ENCODE peak calls at places on chromosomes 3 and 15, in six cellular contexts. One of them, this sample, is unnamed.

GRCh38 chr15:69540622-69541021 is 88.0 kb downstream of the RPLP1 start:
- DNase-seq in IMR-90: no peak
- DNase-seq in tibial nerve: no peak
- DNase-seq in cardiac muscle cell: no peak
- DNase-seq in fibroblast of lung: no peak
- DNase-seq in uterus: no peak
- DNase-seq in this sample: no peak

GRCh38 chr15:47961401-47962090 is 159.2 kb upstream of the SLC24A5 start:
- DNase-seq in IMR-90: no peak
- DNase-seq in tibial nerve: no peak
- DNase-seq in cardiac muscle cell: no peak
- DNase-seq in fibroblast of lung: no peak
- DNase-seq in uterus: no peak
- DNase-seq in this sample: no peak

GRCh38 chr15:93973287-93973686 is 258.1 kb upstream of the MCTP2 start:
- DNase-seq in IMR-90: no peak
- DNase-seq in tibial nerve: peak; percentile 54
- DNase-seq in cardiac muscle cell: no peak
- DNase-seq in fibroblast of lung: no peak
- DNase-seq in uterus: peak; percentile 77
- DNase-seq in this sample: peak; percentile 9

GRCh38 chr3:104385421-104385820 is 981.3 kb upstream of the ALCAM start:
- DNase-seq in IMR-90: no peak
- DNase-seq in tibial nerve: peak; percentile 19
- DNase-seq in cardiac muscle cell: no peak
- DNase-seq in fibroblast of lung: no peak
- DNase-seq in uterus: no peak
- DNase-seq in this sample: no peak

GRCh38 chr15:66850078-66850991 is 148.3 kb downstream of the SMAD6 start:
- DNase-seq in IMR-90: no peak
- DNase-seq in tibial nerve: no peak
- DNase-seq in cardiac muscle cell: peak; percentile 96
- DNase-seq in fibroblast of lung: no peak
- DNase-seq in uterus: no peak
- DNase-seq in this sample: peak; percentile 71

GRCh38 chr3:66165679-66166078 is 55.1 kb upstream of the SLC25A26 start:
- DNase-seq in IMR-90: no peak
- DNase-seq in tibial nerve: no peak
- DNase-seq in cardiac muscle cell: peak; percentile 58
- DNase-seq in fibroblast of lung: no peak
- DNase-seq in uterus: no peak
- DNase-seq in this sample: no peak

GRCh38 chr3:11819146-11819545 is 27.5 kb downstream of the TAMM41 start:
- DNase-seq in IMR-90: no peak
- DNase-seq in tibial nerve: no peak
- DNase-seq in cardiac muscle cell: no peak
- DNase-seq in fibroblast of lung: no peak
- DNase-seq in uterus: no peak
- DNase-seq in this sample: no peak

GRCh38 chr3:40780341-40780800 is 255.6 kb downstream of the ZNF621 start:
- DNase-seq in IMR-90: no peak
- DNase-seq in tibial nerve: peak; percentile 76
- DNase-seq in cardiac muscle cell: no peak
- DNase-seq in fibroblast of lung: no peak
- DNase-seq in uterus: peak; percentile 81
- DNase-seq in this sample: no peak

GRCh38 chr15:80404057-80404718 is at the start of gene ARNT2:
- DNase-seq in IMR-90: peak; percentile 25
- DNase-seq in tibial nerve: no peak
- DNase-seq in cardiac muscle cell: peak; percentile 59
- DNase-seq in fibroblast of lung: peak; percentile 33
- DNase-seq in uterus: peak; percentile 20
- DNase-seq in this sample: no peak

GRCh38 chr3:45590256-45590655 is 4.3 kb upstream of the LIMD1 start:
- DNase-seq in IMR-90: no peak
- DNase-seq in tibial nerve: no peak
- DNase-seq in cardiac muscle cell: no peak
- DNase-seq in fibroblast of lung: no peak
- DNase-seq in uterus: no peak
- DNase-seq in this sample: no peak

GRCh38 chr3:122392868-122393844 is 9.2 kb downstream of the FAM162A start:
- DNase-seq in IMR-90: peak; percentile 66
- DNase-seq in tibial nerve: no peak
- DNase-seq in cardiac muscle cell: peak; percentile 34
- DNase-seq in fibroblast of lung: peak; percentile 60
- DNase-seq in uterus: no peak
- DNase-seq in this sample: peak; percentile 64

GRCh38 chr3:194740859-194741486 is 55.3 kb downstream of the FAM43A start:
- DNase-seq in IMR-90: peak; percentile 41
- DNase-seq in tibial nerve: no peak
- DNase-seq in cardiac muscle cell: peak; percentile 44
- DNase-seq in fibroblast of lung: peak; percentile 89
- DNase-seq in uterus: no peak
- DNase-seq in this sample: peak; percentile 81

GRCh38 chr3:29212789-29213433 is 68.0 kb upstream of the RBMS3 start:
- DNase-seq in IMR-90: no peak
- DNase-seq in tibial nerve: no peak
- DNase-seq in cardiac muscle cell: no peak
- DNase-seq in fibroblast of lung: no peak
- DNase-seq in uterus: no peak
- DNase-seq in this sample: no peak

GRCh38 chr3:32817195-32817560 is 619 bp upstream of the TRIM71 start:
- DNase-seq in IMR-90: no peak
- DNase-seq in tibial nerve: no peak
- DNase-seq in cardiac muscle cell: peak; percentile 69
- DNase-seq in fibroblast of lung: no peak
- DNase-seq in uterus: no peak
- DNase-seq in this sample: no peak

GRCh38 chr3:50242778-50243551 is 7.0 kb downstream of the GNAI2 start:
- DNase-seq in IMR-90: peak; percentile 72
- DNase-seq in tibial nerve: no peak
- DNase-seq in cardiac muscle cell: no peak
- DNase-seq in fibroblast of lung: peak; percentile 76
- DNase-seq in uterus: no peak
- DNase-seq in this sample: peak; percentile 87

GRCh38 chr3:178022599-178022998 is 513.6 kb upstream of the KCNMB2 start:
- DNase-seq in IMR-90: peak; percentile 25
- DNase-seq in tibial nerve: no peak
- DNase-seq in cardiac muscle cell: no peak
- DNase-seq in fibroblast of lung: peak; percentile 38
- DNase-seq in uterus: no peak
- DNase-seq in this sample: no peak

GRCh38 chr3:8517490-8517889 is 15.9 kb downstream of the LMCD1 start:
- DNase-seq in IMR-90: no peak
- DNase-seq in tibial nerve: no peak
- DNase-seq in cardiac muscle cell: no peak
- DNase-seq in fibroblast of lung: peak; percentile 57
- DNase-seq in uterus: no peak
- DNase-seq in this sample: no peak

GRCh38 chr3:104717828-104718196 is 648.9 kb upstream of the ALCAM start:
- DNase-seq in IMR-90: peak; percentile 68
- DNase-seq in tibial nerve: no peak
- DNase-seq in cardiac muscle cell: no peak
- DNase-seq in fibroblast of lung: peak; percentile 19
- DNase-seq in uterus: no peak
- DNase-seq in this sample: peak; percentile 28

GRCh38 chr15:63476229-63476632 is 28.2 kb upstream of the USP3 start:
- DNase-seq in IMR-90: peak; percentile 100
- DNase-seq in tibial nerve: no peak
- DNase-seq in cardiac muscle cell: no peak
- DNase-seq in fibroblast of lung: peak; percentile 99
- DNase-seq in uterus: no peak
- DNase-seq in this sample: peak; percentile 99

GRCh38 chr3:178439504-178439903 is 96.7 kb upstream of the KCNMB2 start:
- DNase-seq in IMR-90: peak; percentile 74
- DNase-seq in tibial nerve: no peak
- DNase-seq in cardiac muscle cell: peak; percentile 18
- DNase-seq in fibroblast of lung: peak; percentile 64
- DNase-seq in uterus: no peak
- DNase-seq in this sample: peak; percentile 82

GRCh38 chr3:176167272-176167671 is 1030.0 kb downstream of the TBL1XR1 start:
- DNase-seq in IMR-90: no peak
- DNase-seq in tibial nerve: no peak
- DNase-seq in cardiac muscle cell: no peak
- DNase-seq in fibroblast of lung: no peak
- DNase-seq in uterus: no peak
- DNase-seq in this sample: no peak

GRCh38 chr3:37310666-37311050 is 136.3 kb upstream of the LRRFIP2 start:
- DNase-seq in IMR-90: peak; percentile 68
- DNase-seq in tibial nerve: no peak
- DNase-seq in cardiac muscle cell: no peak
- DNase-seq in fibroblast of lung: peak; percentile 49
- DNase-seq in uterus: no peak
- DNase-seq in this sample: peak; percentile 11

GRCh38 chr3:73603771-73604171 is 21.0 kb downstream of the PDZRN3 start:
- DNase-seq in IMR-90: peak; percentile 85
- DNase-seq in tibial nerve: no peak
- DNase-seq in cardiac muscle cell: no peak
- DNase-seq in fibroblast of lung: peak; percentile 67
- DNase-seq in uterus: no peak
- DNase-seq in this sample: peak; percentile 94

GRCh38 chr3:184175506-184175905 is 851 bp downstream of the AP2M1 start:
- DNase-seq in IMR-90: no peak
- DNase-seq in tibial nerve: no peak
- DNase-seq in cardiac muscle cell: no peak
- DNase-seq in fibroblast of lung: no peak
- DNase-seq in uterus: no peak
- DNase-seq in this sample: peak; percentile 4

GRCh38 chr3:56754753-56755365 is 46.9 kb downstream of the ARHGEF3 start:
- DNase-seq in IMR-90: no peak
- DNase-seq in tibial nerve: no peak
- DNase-seq in cardiac muscle cell: no peak
- DNase-seq in fibroblast of lung: no peak
- DNase-seq in uterus: no peak
- DNase-seq in this sample: no peak

GRCh38 chr15:42457445-42458442 is 33.2 kb downstream of the ZNF106 start:
- DNase-seq in IMR-90: peak; percentile 94
- DNase-seq in tibial nerve: no peak
- DNase-seq in cardiac muscle cell: peak; percentile 93
- DNase-seq in fibroblast of lung: peak; percentile 96
- DNase-seq in uterus: peak; percentile 81
- DNase-seq in this sample: peak; percentile 95

GRCh38 chr15:30649952-30650929 is 24.3 kb downstream of the ARHGAP11B start:
- DNase-seq in IMR-90: peak; percentile 80
- DNase-seq in tibial nerve: no peak
- DNase-seq in cardiac muscle cell: no peak
- DNase-seq in fibroblast of lung: no peak
- DNase-seq in uterus: no peak
- DNase-seq in this sample: peak; percentile 81

GRCh38 chr15:73403171-73403570 is 34.4 kb upstream of the HCN4 start:
- DNase-seq in IMR-90: no peak
- DNase-seq in tibial nerve: no peak
- DNase-seq in cardiac muscle cell: no peak
- DNase-seq in fibroblast of lung: peak; percentile 50
- DNase-seq in uterus: no peak
- DNase-seq in this sample: peak; percentile 24

GRCh38 chr3:137172703-137173102 is 214.9 kb downstream of the IL20RB start:
- DNase-seq in IMR-90: no peak
- DNase-seq in tibial nerve: no peak
- DNase-seq in cardiac muscle cell: no peak
- DNase-seq in fibroblast of lung: no peak
- DNase-seq in uterus: no peak
- DNase-seq in this sample: no peak
- H3K4me3 ChIP-seq in IMR-90: no peak overlapping the region
- H3K4me3 ChIP-seq in tibial nerve: no peak overlapping the region
- H3K4me3 ChIP-seq in cardiac muscle cell: no peak overlapping the region
- H3K4me3 ChIP-seq in fibroblast of lung: no peak overlapping the region
- H3K4me3 ChIP-seq in uterus: no peak overlapping the region
- H3K4me3 ChIP-seq in this sample: no peak overlapping the region

GRCh38 chr15:38699633-38700230 is 135.1 kb upstream of the RASGRP1 start:
- DNase-seq in IMR-90: peak; percentile 65
- DNase-seq in tibial nerve: peak; percentile 35
- DNase-seq in cardiac muscle cell: peak; percentile 66
- DNase-seq in fibroblast of lung: peak; percentile 46
- DNase-seq in uterus: peak; percentile 27
- DNase-seq in this sample: peak; percentile 63
- H3K4me1 ChIP-seq in IMR-90: peaks cover 14% of the 10 kb centered on the region
- H3K4me1 ChIP-seq in tibial nerve: no peaks in the 10 kb centered on the region
- H3K4me1 ChIP-seq in cardiac muscle cell: peaks cover 7% of the 10 kb centered on the region
- H3K4me1 ChIP-seq in fibroblast of lung: no peaks in the 10 kb centered on the region
- H3K4me1 ChIP-seq in uterus: no peaks in the 10 kb centered on the region
- H3K4me1 ChIP-seq in this sample: peaks cover 3% of the 10 kb centered on the region

GRCh38 chr3:9887478-9887877 is 2.9 kb upstream of the JAGN1 start:
- DNase-seq in IMR-90: no peak
- DNase-seq in tibial nerve: no peak
- DNase-seq in cardiac muscle cell: no peak
- DNase-seq in fibroblast of lung: no peak
- DNase-seq in uterus: no peak
- DNase-seq in this sample: no peak

GRCh38 chr3:9886328-9886727 is 4.1 kb upstream of the JAGN1 start:
- DNase-seq in IMR-90: no peak
- DNase-seq in tibial nerve: no peak
- DNase-seq in cardiac muscle cell: no peak
- DNase-seq in fibroblast of lung: no peak
- DNase-seq in uterus: no peak
- DNase-seq in this sample: no peak

GRCh38 chr3:9883676-9884554 is 3.9 kb upstream of the CIDEC start:
- DNase-seq in IMR-90: peak; percentile 27
- DNase-seq in tibial nerve: no peak
- DNase-seq in cardiac muscle cell: no peak
- DNase-seq in fibroblast of lung: peak; percentile 57
- DNase-seq in uterus: no peak
- DNase-seq in this sample: peak; percentile 80

GRCh38 chr3:9881440-9881839 is 1.4 kb upstream of the CIDEC start:
- DNase-seq in IMR-90: no peak
- DNase-seq in tibial nerve: no peak
- DNase-seq in cardiac muscle cell: no peak
- DNase-seq in fibroblast of lung: no peak
- DNase-seq in uterus: no peak
- DNase-seq in this sample: no peak

GRCh38 chr3:9884555-9885165 is 4.6 kb upstream of the CIDEC start:
- DNase-seq in IMR-90: peak; percentile 84
- DNase-seq in tibial nerve: no peak
- DNase-seq in cardiac muscle cell: no peak
- DNase-seq in fibroblast of lung: peak; percentile 88
- DNase-seq in uterus: peak; percentile 48
- DNase-seq in this sample: peak; percentile 93
- H3K4me3 ChIP-seq in IMR-90: no peak overlapping the region
- H3K4me3 ChIP-seq in tibial nerve: no peak overlapping the region
- H3K4me3 ChIP-seq in cardiac muscle cell: no peak overlapping the region
- H3K4me3 ChIP-seq in fibroblast of lung: no peak overlapping the region
- H3K4me3 ChIP-seq in uterus: no peak overlapping the region
- H3K4me3 ChIP-seq in this sample: no peak overlapping the region

DNA sequence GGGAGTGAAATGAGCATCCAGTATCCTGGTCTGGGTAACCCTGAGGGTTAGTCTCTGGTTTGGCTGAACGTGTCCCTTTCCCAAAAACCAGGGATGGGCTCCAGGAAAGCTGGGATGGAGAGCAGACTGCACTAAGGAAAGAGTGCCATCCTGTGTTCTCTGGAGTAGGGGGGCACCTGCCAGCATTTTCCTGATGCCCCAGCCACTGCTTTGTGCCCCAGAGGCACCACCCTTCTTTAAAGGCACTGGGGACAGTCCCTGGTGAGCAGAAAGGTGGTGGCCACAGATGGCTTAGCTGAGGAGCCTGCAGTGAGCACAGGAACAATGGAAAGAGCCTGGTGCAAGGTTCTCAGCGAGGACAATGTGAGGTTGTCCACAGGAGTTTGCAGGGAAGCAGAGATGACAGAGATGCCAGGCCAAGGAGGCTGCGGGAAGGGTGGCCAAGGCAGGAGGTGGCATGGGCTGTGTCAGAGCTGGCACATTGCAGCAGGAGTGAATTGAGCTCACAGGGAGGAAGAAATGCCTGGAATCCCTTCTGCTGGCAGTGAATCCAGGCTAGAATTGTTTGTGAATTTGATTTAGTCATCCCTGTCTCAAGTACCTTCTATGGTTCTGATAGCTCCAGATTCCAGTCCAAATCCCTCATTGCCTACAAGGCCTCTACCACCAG is 39.9 kb downstream of the AMOTL2 start:
- DNase-seq in IMR-90: peak; percentile 47
- DNase-seq in tibial nerve: no peak
- DNase-seq in cardiac muscle cell: no peak
- DNase-seq in fibroblast of lung: peak; percentile 82
- DNase-seq in uterus: no peak
- DNase-seq in this sample: peak; percentile 25
- H3K4me1 ChIP-seq in IMR-90: peaks cover 51% of the 10 kb centered on the region
- H3K4me1 ChIP-seq in tibial nerve: no peaks in the 10 kb centered on the region
- H3K4me1 ChIP-seq in cardiac muscle cell: peaks cover 15% of the 10 kb centered on the region
- H3K4me1 ChIP-seq in fibroblast of lung: peaks cover 42% of the 10 kb centered on the region
- H3K4me1 ChIP-seq in uterus: peaks cover 27% of the 10 kb centered on the region
- H3K4me1 ChIP-seq in this sample: peaks cover 52% of the 10 kb centered on the region